ENCODE peak calls at places on chromosomes 1 and 21, in seven cellular contexts. N is neuronal stem cell; A is activated T-cell treated with anti-CD3 and anti-CD28 coated beads, Interleukin-2, amount 50 U/mL, for 72 hours; O is T-cell; T is mesenteric fat pad; J is Daoy; P is upper lobe of right lung. Q is an unnamed sample.
A peak's percentile ranks its signal among the peaks of the same experiment; 100 is the strongest.

GRCh38 chr21:26769613-26770188 is 75.5 kb downstream of the ADAMTS1 start:
- DNase-seq in N (no peak), A (no peak), O (no peak), T (no peak), J (no peak), P (no peak), Q (peak; percentile 52)

GRCh38 chr1:56317722-56318121 is 261.6 kb downstream of the PLPP3 start:
- DNase-seq in N (no peak), A (no peak), O (no peak), T (no peak), J (no peak), P (no peak), Q (no peak)

GRCh38 chr21:21213297-21213696 is 215.1 kb downstream of the NCAM2 start:
- DNase-seq in N (no peak), A (no peak), O (no peak), T (no peak), J (no peak), P (no peak), Q (no peak)

GRCh38 chr1:245099401-245099800 is 55.4 kb upstream of the KIF26B start:
- DNase-seq in N (no peak), A (no peak), O (no peak), T (no peak), J (no peak), P (peak; percentile 31), Q (peak; percentile 19)

GRCh38 chr1:200245492-200245891 is 164.3 kb downstream of the ZNF281 start:
- DNase-seq in N (no peak), A (no peak), O (no peak), T (no peak), J (peak; percentile 52), P (no peak), Q (no peak)

GRCh38 chr1:235946570-235946981 is 79.9 kb upstream of the LYST start:
- DNase-seq in N (no peak), A (no peak), O (no peak), T (no peak), J (peak; percentile 61), P (no peak), Q (no peak)

GRCh38 chr1:192445849-192446489 is 129.2 kb downstream of the RGS21 start:
- DNase-seq in N (peak; percentile 42), A (peak; percentile 37), O (peak; percentile 33), T (no peak), J (peak; percentile 38), P (no peak), Q (peak; percentile 34)

GRCh38 chr1:21052034-21052433 is 124.7 kb downstream of the EIF4G3 start:
- DNase-seq in N (no peak), A (no peak), O (no peak), T (no peak), J (no peak), P (no peak), Q (no peak)

GRCh38 chr1:230215049-230215448 is 148.0 kb downstream of the GALNT2 start:
- DNase-seq in N (no peak), A (no peak), O (no peak), T (no peak), J (peak; percentile 19), P (no peak), Q (peak; percentile 67)

GRCh38 chr1:169364948-169365347 is 2.6 kb downstream of the NME7 start:
- DNase-seq in N (no peak), A (peak; percentile 34), O (no peak), T (no peak), J (peak; percentile 49), P (no peak), Q (no peak)